ENCODE peak calls at places on chromosome 2, in five cellular contexts. One of them, this sample, is unnamed.

GRCh38 chr2:65175894-65176527 is 46.1 kb upstream of the RAB1A start:
- DNase-seq in HepG2: no peak
- DNase-seq in GM12878: no peak
- DNase-seq in A549: no peak
- DNase-seq in K562: no peak
- DNase-seq in this sample: no peak

GRCh38 chr2:24543252-24543651 is 52.2 kb downstream of the NCOA1 start:
- DNase-seq in HepG2: no peak
- DNase-seq in GM12878: no peak
- DNase-seq in A549: no peak
- DNase-seq in K562: no peak
- DNase-seq in this sample: peak

GRCh38 chr2:5164806-5165525 is 527.2 kb upstream of the SOX11 start:
- DNase-seq in HepG2: no peak
- DNase-seq in GM12878: no peak
- DNase-seq in A549: no peak
- DNase-seq in K562: no peak
- DNase-seq in this sample: no peak

GRCh38 chr2:165280356-165280755 is 41.1 kb downstream of the SCN2A start:
- DNase-seq in HepG2: no peak
- DNase-seq in GM12878: no peak
- DNase-seq in A549: no peak
- DNase-seq in K562: no peak
- DNase-seq in this sample: no peak

GRCh38 chr2:168119519-168120141 is 127.8 kb downstream of the STK39 start:
- DNase-seq in HepG2: peak
- DNase-seq in GM12878: no peak
- DNase-seq in A549: no peak
- DNase-seq in K562: peak
- DNase-seq in this sample: no peak

GRCh38 chr2:143071185-143071876 is 57.9 kb upstream of the ARHGAP15 start:
- DNase-seq in HepG2: no peak
- DNase-seq in GM12878: no peak
- DNase-seq in A549: no peak
- DNase-seq in K562: no peak
- DNase-seq in this sample: no peak

GRCh38 chr2:108583903-108584520 is 49.7 kb downstream of the LIMS1 start:
- DNase-seq in HepG2: peak
- DNase-seq in GM12878: no peak
- DNase-seq in A549: peak
- DNase-seq in K562: peak
- DNase-seq in this sample: peak

GRCh38 chr2:22817197-22817596 is 567.8 kb upstream of the KLHL29 start:
- DNase-seq in HepG2: no peak
- DNase-seq in GM12878: no peak
- DNase-seq in A549: no peak
- DNase-seq in K562: no peak
- DNase-seq in this sample: no peak

GRCh38 chr2:216632952-216633615 is at the start of gene IGFBP2:
- DNase-seq in HepG2: no peak
- DNase-seq in GM12878: no peak
- DNase-seq in A549: peak
- DNase-seq in K562: no peak
- DNase-seq in this sample: peak

GRCh38 chr2:230849633-230850357 is 14.9 kb upstream of the ITM2C start:
- DNase-seq in HepG2: peak
- DNase-seq in GM12878: no peak
- DNase-seq in A549: peak
- DNase-seq in K562: peak
- DNase-seq in this sample: peak

GRCh38 chr2:55152475-55153422 is 79.3 kb downstream of the CLHC1 start:
- DNase-seq in HepG2: no peak
- DNase-seq in GM12878: no peak
- DNase-seq in A549: no peak
- DNase-seq in K562: no peak
- DNase-seq in this sample: no peak

GRCh38 chr2:117834992-117835391 is 20.5 kb downstream of the DDX18 start:
- DNase-seq in HepG2: no peak
- DNase-seq in GM12878: no peak
- DNase-seq in A549: no peak
- DNase-seq in K562: no peak
- DNase-seq in this sample: no peak

GRCh38 chr2:143514413-143514812 is 385.2 kb downstream of the ARHGAP15 start:
- DNase-seq in HepG2: no peak
- DNase-seq in GM12878: no peak
- DNase-seq in A549: no peak
- DNase-seq in K562: no peak
- DNase-seq in this sample: no peak

GRCh38 chr2:12567411-12567810 is 149.3 kb upstream of the TRIB2 start:
- DNase-seq in HepG2: no peak
- DNase-seq in GM12878: no peak
- DNase-seq in A549: no peak
- DNase-seq in K562: no peak
- DNase-seq in this sample: no peak
- TF ChIP-seq ESRRA in HepG2: no peak
- TF ChIP-seq ESRRA in GM12878: no peak
- TF ChIP-seq ESRRA in A549: no peak
- TF ChIP-seq ESRRA in K562: no peak
- TF ChIP-seq ESRRA in this sample: no peak

DNA sequence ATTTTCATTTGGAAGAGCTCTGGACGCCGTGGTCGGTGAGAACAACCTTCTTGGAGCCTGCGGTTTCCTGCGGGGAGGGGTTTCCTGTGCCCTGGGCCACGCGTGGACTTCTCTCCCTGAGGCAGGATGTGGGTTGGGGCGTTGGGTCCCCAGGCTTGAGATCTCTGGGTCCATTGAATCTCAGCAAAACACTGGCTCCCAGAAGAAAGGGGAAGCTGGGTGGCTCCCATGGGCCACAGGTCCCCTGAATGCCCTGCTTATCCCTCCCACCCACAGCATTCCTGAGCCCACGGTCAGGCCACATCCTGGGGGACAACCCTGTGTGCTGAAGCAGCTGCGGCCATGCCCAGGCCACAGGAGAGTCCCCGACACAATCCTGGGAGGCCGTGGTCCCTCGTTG is 151.2 kb downstream of the TPO start:
- DNase-seq in HepG2: no peak
- DNase-seq in GM12878: no peak
- DNase-seq in A549: no peak
- DNase-seq in K562: no peak
- DNase-seq in this sample: no peak
- TF ChIP-seq ESRRA in HepG2: no peak
- TF ChIP-seq ESRRA in GM12878: no peak
- TF ChIP-seq ESRRA in A549: no peak
- TF ChIP-seq ESRRA in K562: no peak
- TF ChIP-seq ESRRA in this sample: no peak

GRCh38 chr2:15797946-15798281 is 142.4 kb upstream of the MYCN start:
- DNase-seq in HepG2: no peak
- DNase-seq in GM12878: no peak
- DNase-seq in A549: no peak
- DNase-seq in K562: no peak
- DNase-seq in this sample: no peak
- TF ChIP-seq ESRRA in HepG2: no peak
- TF ChIP-seq ESRRA in GM12878: no peak
- TF ChIP-seq ESRRA in A549: no peak
- TF ChIP-seq ESRRA in K562: no peak
- TF ChIP-seq ESRRA in this sample: no peak

DNA sequence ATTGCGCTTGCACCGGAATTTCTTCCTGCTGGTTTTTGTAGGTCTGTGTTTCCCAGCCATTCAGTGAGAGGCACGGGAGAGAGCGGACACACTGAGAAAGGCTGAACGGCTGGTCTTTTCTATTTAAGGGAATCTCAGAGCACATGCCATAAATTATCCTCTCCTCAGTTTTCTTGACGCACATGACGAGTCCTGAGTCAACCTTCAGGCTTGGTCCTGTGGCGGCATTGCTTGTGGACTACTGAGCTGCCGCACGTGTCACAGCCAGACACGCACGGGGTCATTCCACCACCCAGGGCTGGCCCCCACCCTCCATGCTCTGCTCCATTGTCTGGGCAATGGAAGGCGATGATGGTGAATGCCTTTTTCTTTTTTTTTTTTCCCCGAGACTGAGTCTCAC is 519.3 kb upstream of the ID2 start:
- DNase-seq in HepG2: no peak
- DNase-seq in GM12878: no peak
- DNase-seq in A549: no peak
- DNase-seq in K562: no peak
- DNase-seq in this sample: no peak
- TF ChIP-seq ESRRA in HepG2: no peak
- TF ChIP-seq ESRRA in GM12878: no peak
- TF ChIP-seq ESRRA in A549: no peak
- TF ChIP-seq ESRRA in K562: no peak
- TF ChIP-seq ESRRA in this sample: no peak

DNA sequence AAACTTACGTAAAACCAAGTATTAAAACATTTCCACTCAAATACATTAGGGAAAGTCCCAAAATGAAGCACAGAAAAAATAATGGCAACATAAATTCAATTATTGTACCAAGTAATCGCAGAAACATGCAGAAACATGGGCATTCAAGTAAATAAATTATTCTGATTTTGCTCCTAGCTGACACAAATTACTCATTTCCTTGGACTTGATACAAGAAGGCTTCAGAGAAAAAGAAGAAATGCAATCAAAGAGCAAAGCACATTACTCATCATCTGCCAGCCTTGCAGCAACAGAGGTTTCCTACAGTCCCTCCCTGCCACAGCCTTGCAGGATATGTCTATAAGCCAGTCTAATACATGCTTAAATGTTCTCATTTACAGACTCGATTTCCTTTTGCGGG is 439.8 kb upstream of the LYPD1 start:
- DNase-seq in HepG2: no peak
- DNase-seq in GM12878: no peak
- DNase-seq in A549: no peak
- DNase-seq in K562: no peak
- DNase-seq in this sample: no peak
- TF ChIP-seq ESRRA in HepG2: no peak
- TF ChIP-seq ESRRA in GM12878: no peak
- TF ChIP-seq ESRRA in A549: no peak
- TF ChIP-seq ESRRA in K562: no peak
- TF ChIP-seq ESRRA in this sample: no peak

DNA sequence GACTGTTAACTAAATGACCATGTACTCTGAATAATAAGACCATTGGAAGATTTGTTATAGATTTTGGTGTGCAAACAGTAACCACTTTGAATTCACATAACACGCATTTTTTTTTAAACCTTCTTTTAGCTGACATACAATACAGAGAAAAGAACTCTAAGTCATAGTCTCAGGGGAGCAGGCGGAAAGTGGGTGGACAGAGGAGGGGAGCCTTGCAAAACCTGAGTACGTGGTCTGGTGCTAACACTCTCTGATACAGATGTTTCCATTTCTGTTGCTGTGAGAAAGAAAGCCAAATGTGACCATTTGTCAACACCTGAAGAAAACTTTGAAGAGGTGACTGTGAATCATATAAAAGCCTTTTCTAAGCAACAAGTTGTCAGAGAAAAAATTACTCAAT is 151.8 kb upstream of the GCFC2 start:
- DNase-seq in HepG2: no peak
- DNase-seq in GM12878: no peak
- DNase-seq in A549: no peak
- DNase-seq in K562: no peak
- DNase-seq in this sample: no peak
- TF ChIP-seq ESRRA in HepG2: no peak
- TF ChIP-seq ESRRA in GM12878: no peak
- TF ChIP-seq ESRRA in A549: no peak
- TF ChIP-seq ESRRA in K562: no peak
- TF ChIP-seq ESRRA in this sample: no peak

DNA sequence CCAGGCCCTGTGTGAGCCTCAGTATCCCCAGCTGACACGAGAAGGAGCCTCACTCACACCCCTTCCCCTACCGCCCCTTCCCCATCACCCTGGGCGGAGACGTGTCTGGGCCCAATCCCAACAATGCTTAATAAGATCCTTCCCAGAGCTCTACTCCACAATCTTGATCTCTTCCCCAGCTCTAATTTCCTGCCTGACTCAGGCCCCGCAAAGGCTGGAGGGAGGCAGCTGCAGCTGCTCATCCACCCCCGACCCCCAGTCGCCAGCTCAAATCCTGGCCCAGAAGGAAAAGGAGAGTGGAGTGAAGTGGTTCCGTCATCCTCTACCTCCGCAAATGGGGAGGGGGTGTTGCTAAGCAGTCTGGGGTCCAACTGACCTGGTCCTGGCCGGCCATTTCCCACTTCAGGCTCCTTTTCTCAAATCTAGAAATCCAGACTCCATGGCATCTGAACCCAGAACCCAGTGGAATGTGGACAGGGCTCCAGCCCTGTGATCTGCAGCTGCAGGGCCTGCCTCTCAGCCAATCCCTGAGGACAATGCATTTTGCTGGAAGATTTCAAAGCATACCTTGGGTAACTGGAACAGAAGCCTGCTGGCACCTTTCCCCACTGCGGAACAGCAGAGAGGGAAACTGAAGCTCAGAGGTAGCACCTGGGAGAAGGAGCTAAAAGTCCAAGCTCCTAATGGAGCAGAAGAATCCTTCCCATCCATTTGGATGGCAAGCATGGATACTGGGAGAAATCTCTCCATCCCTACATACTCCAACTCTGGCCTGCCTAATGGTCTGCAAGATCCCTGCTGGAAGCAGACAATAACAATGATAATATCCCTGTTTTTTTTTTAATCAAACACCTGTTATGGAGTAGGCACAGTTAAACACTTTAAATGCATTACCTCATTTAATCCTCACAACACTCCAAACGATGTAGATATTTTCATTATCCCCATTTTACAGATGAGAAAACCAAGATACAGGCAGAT is 5.6 kb upstream of the TNS1 start:
- DNase-seq in HepG2: no peak
- DNase-seq in GM12878: no peak
- DNase-seq in A549: no peak
- DNase-seq in K562: no peak
- DNase-seq in this sample: no peak
- TF ChIP-seq ESRRA in HepG2: no peak
- TF ChIP-seq ESRRA in GM12878: no peak
- TF ChIP-seq ESRRA in A549: no peak
- TF ChIP-seq ESRRA in K562: no peak
- TF ChIP-seq ESRRA in this sample: no peak

This sample was measured in WTC11.